ENCODE peak calls at places on chromosomes 5 and 9, in five cellular contexts. One of them, this sample, is unnamed. For H3K4me1, the result is how much of the 10 kb centered on the place peaks cover.

GRCh38 chr9:113511856-113512761 is 48.6 kb downstream of the RGS3 start:
- DNase-seq in uterus: no peak
- DNase-seq in GM23338: no peak
- DNase-seq in cardiac muscle cell: no peak
- DNase-seq in aorta: no peak
- DNase-seq in this sample: no peak

GRCh38 chr5:136182618-136183017 is 10.3 kb downstream of the SMIM32 start:
- DNase-seq in GM23338: no peak
- DNase-seq in uterus: no peak
- DNase-seq in aorta: no peak
- DNase-seq in cardiac muscle cell: no peak
- DNase-seq in this sample: no peak

GRCh38 chr5:160263326-160263850 is 34.1 kb downstream of the FABP6 start:
- DNase-seq in GM23338: no peak
- DNase-seq in aorta: no peak
- DNase-seq in uterus: no peak
- DNase-seq in cardiac muscle cell: no peak
- DNase-seq in this sample: no peak

GRCh38 chr5:373710-374602 is 52.4 kb downstream of the AHRR start:
- DNase-seq in cardiac muscle cell: peak
- DNase-seq in GM23338: peak
- DNase-seq in uterus: peak
- DNase-seq in aorta: peak
- DNase-seq in this sample: no peak

GRCh38 chr9:21597284-21597683 is 115.2 kb upstream of the IFNE start:
- DNase-seq in GM23338: no peak
- DNase-seq in uterus: no peak
- DNase-seq in aorta: no peak
- DNase-seq in cardiac muscle cell: no peak
- DNase-seq in this sample: no peak

GRCh38 chr9:137673871-137674270 is 55.1 kb downstream of the EHMT1 start:
- DNase-seq in cardiac muscle cell: peak
- DNase-seq in aorta: no peak
- DNase-seq in uterus: no peak
- DNase-seq in GM23338: no peak
- DNase-seq in this sample: peak

GRCh38 chr5:160083012-160083436 is 36.2 kb downstream of the PWWP2A start:
- DNase-seq in cardiac muscle cell: no peak
- DNase-seq in aorta: no peak
- DNase-seq in GM23338: no peak
- DNase-seq in uterus: no peak
- DNase-seq in this sample: no peak

GRCh38 chr5:56564451-56565223 is 250.7 kb upstream of the MAP3K1 start:
- DNase-seq in uterus: no peak
- DNase-seq in aorta: no peak
- DNase-seq in GM23338: no peak
- DNase-seq in cardiac muscle cell: no peak
- DNase-seq in this sample: no peak

GRCh38 chr9:133117271-133118178 is 3.5 kb downstream of the RALGDS start:
- DNase-seq in aorta: peak
- DNase-seq in uterus: no peak
- DNase-seq in cardiac muscle cell: no peak
- DNase-seq in GM23338: no peak
- DNase-seq in this sample: peak

GRCh38 chr5:179294891-179295777 is 50.1 kb downstream of the ADAMTS2 start:
- DNase-seq in cardiac muscle cell: no peak
- DNase-seq in uterus: no peak
- DNase-seq in GM23338: no peak
- DNase-seq in aorta: peak
- DNase-seq in this sample: peak

GRCh38 chr9:81032831-81033230 is 656.5 kb downstream of the TLE1 start:
- DNase-seq in uterus: no peak
- DNase-seq in cardiac muscle cell: no peak
- DNase-seq in GM23338: no peak
- DNase-seq in aorta: no peak
- DNase-seq in this sample: no peak

GRCh38 chr5:143938230-143938629 is 126.3 kb downstream of the HMHB1 start:
- DNase-seq in uterus: no peak
- DNase-seq in cardiac muscle cell: no peak
- DNase-seq in aorta: no peak
- DNase-seq in GM23338: no peak
- DNase-seq in this sample: no peak

GRCh38 chr5:12668564-12668963 is 764.3 kb upstream of the CTNND2 start:
- DNase-seq in cardiac muscle cell: no peak
- DNase-seq in uterus: no peak
- DNase-seq in aorta: no peak
- DNase-seq in GM23338: peak
- DNase-seq in this sample: no peak

GRCh38 chr9:122329592-122329991 is 41.2 kb upstream of the PTGS1 start:
- DNase-seq in aorta: no peak
- DNase-seq in GM23338: no peak
- DNase-seq in cardiac muscle cell: no peak
- DNase-seq in uterus: no peak
- DNase-seq in this sample: no peak

GRCh38 chr9:33924978-33925797 is 108.2 kb downstream of the UBE2R2 start:
- DNase-seq in GM23338: peak
- DNase-seq in uterus: peak
- DNase-seq in cardiac muscle cell: peak
- DNase-seq in aorta: peak
- DNase-seq in this sample: no peak

GRCh38 chr5:22521521-22521920 is 331.6 kb downstream of the CDH12 start:
- DNase-seq in GM23338: no peak
- DNase-seq in aorta: no peak
- DNase-seq in cardiac muscle cell: no peak
- DNase-seq in uterus: no peak
- DNase-seq in this sample: no peak

GRCh38 chr9:115202960-115203751 is 85.2 kb upstream of the TNC start:
- DNase-seq in GM23338: no peak
- DNase-seq in uterus: peak
- DNase-seq in aorta: no peak
- DNase-seq in cardiac muscle cell: no peak
- DNase-seq in this sample: peak

GRCh38 chr9:72674961-72675360 is 153.6 kb downstream of the TMC1 start:
- DNase-seq in uterus: no peak
- DNase-seq in cardiac muscle cell: no peak
- DNase-seq in GM23338: no peak
- DNase-seq in aorta: no peak
- DNase-seq in this sample: no peak

GRCh38 chr5:65818592-65818991 is 96.6 kb downstream of the NLN start:
- DNase-seq in cardiac muscle cell: no peak
- DNase-seq in aorta: no peak
- DNase-seq in GM23338: no peak
- DNase-seq in uterus: no peak
- DNase-seq in this sample: no peak

DNA sequence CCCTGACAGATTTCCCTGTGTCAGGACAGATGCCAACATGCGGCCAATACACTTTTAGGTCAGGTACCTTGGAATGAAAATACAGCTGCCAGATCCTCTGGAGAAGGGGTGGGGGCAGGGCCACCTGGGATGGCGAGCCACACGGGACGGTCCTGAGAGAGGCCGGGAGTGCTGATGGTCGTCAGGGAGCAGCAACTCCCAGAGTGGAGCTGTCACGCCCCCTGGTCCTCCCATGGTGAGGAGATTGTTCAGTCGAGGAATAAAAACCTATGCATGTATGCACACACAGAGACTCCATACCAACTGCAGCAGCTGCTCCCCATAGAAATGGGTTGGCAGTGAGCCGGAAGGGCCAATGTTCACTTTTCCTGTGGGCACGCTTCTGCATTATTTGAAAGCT is 45.1 kb upstream of the SEMA4D start:
- DNase-seq in aorta: no peak
- DNase-seq in uterus: no peak
- DNase-seq in GM23338: no peak
- DNase-seq in cardiac muscle cell: no peak
- DNase-seq in this sample: no peak
- H3K4me3 ChIP-seq in aorta: no peak
- H3K4me3 ChIP-seq in uterus: no peak
- H3K4me3 ChIP-seq in GM23338: no peak
- H3K4me3 ChIP-seq in cardiac muscle cell: no peak
- H3K4me3 ChIP-seq in this sample: no peak

GRCh38 chr9:99588747-99589146 is 232.9 kb upstream of the NR4A3 start:
- DNase-seq in GM23338: no peak
- DNase-seq in aorta: no peak
- DNase-seq in uterus: no peak
- DNase-seq in cardiac muscle cell: no peak
- DNase-seq in this sample: no peak

GRCh38 chr9:99588299-99588698 is 233.4 kb upstream of the NR4A3 start:
- DNase-seq in aorta: no peak
- DNase-seq in cardiac muscle cell: no peak
- DNase-seq in GM23338: no peak
- DNase-seq in uterus: no peak
- DNase-seq in this sample: no peak

GRCh38 chr9:99592834-99593584 is 228.7 kb upstream of the NR4A3 start:
- DNase-seq in aorta: no peak
- DNase-seq in cardiac muscle cell: no peak
- DNase-seq in uterus: no peak
- DNase-seq in GM23338: no peak
- DNase-seq in this sample: no peak

GRCh38 chr9:99591770-99592169 is 229.9 kb upstream of the NR4A3 start:
- DNase-seq in uterus: no peak
- DNase-seq in aorta: no peak
- DNase-seq in GM23338: no peak
- DNase-seq in cardiac muscle cell: no peak
- DNase-seq in this sample: no peak

GRCh38 chr9:99590879-99591278 is 230.8 kb upstream of the NR4A3 start:
- DNase-seq in GM23338: no peak
- DNase-seq in aorta: no peak
- DNase-seq in cardiac muscle cell: no peak
- DNase-seq in uterus: no peak
- DNase-seq in this sample: no peak
- H3K4me1 ChIP-seq in GM23338: under half
- H3K4me1 ChIP-seq in aorta: under half
- H3K4me1 ChIP-seq in cardiac muscle cell: under half
- H3K4me1 ChIP-seq in uterus: under half
- H3K4me1 ChIP-seq in this sample: under half

GRCh38 chr9:90870646-90871326 is 69.2 kb downstream of the SYK start:
- DNase-seq in aorta: no peak
- DNase-seq in uterus: peak
- DNase-seq in cardiac muscle cell: peak
- DNase-seq in GM23338: peak
- DNase-seq in this sample: no peak
- H3K27ac ChIP-seq in aorta: no peak
- H3K27ac ChIP-seq in uterus: no peak
- H3K27ac ChIP-seq in cardiac muscle cell: no peak
- H3K27ac ChIP-seq in GM23338: no peak
- H3K27ac ChIP-seq in this sample: no peak

GRCh38 chr9:108475813-108476212 is 380.0 kb downstream of the ACTL7B start:
- DNase-seq in GM23338: no peak
- DNase-seq in aorta: no peak
- DNase-seq in uterus: no peak
- DNase-seq in cardiac muscle cell: no peak
- DNase-seq in this sample: no peak

GRCh38 chr9:108477538-108478006 is 378.2 kb downstream of the ACTL7B start:
- DNase-seq in GM23338: no peak
- DNase-seq in uterus: no peak
- DNase-seq in aorta: no peak
- DNase-seq in cardiac muscle cell: no peak
- DNase-seq in this sample: no peak

GRCh38 chr9:108476574-108476973 is 379.2 kb downstream of the ACTL7B start:
- DNase-seq in GM23338: no peak
- DNase-seq in cardiac muscle cell: no peak
- DNase-seq in aorta: no peak
- DNase-seq in uterus: no peak
- DNase-seq in this sample: no peak

GRCh38 chr9:108473209-108474112 is 382.3 kb downstream of the ACTL7B start:
- DNase-seq in cardiac muscle cell: no peak
- DNase-seq in GM23338: no peak
- DNase-seq in uterus: peak
- DNase-seq in aorta: no peak
- DNase-seq in this sample: no peak

GRCh38 chr9:108474356-108474755 is 381.4 kb downstream of the ACTL7B start:
- DNase-seq in uterus: no peak
- DNase-seq in GM23338: no peak
- DNase-seq in aorta: no peak
- DNase-seq in cardiac muscle cell: no peak
- DNase-seq in this sample: no peak
- H3K4me3 ChIP-seq in uterus: no peak
- H3K4me3 ChIP-seq in GM23338: no peak
- H3K4me3 ChIP-seq in aorta: no peak
- H3K4me3 ChIP-seq in cardiac muscle cell: no peak
- H3K4me3 ChIP-seq in this sample: no peak

GRCh38 chr5:142445266-142445665 is 120.4 kb upstream of the SPRY4 start:
- DNase-seq in uterus: no peak
- DNase-seq in cardiac muscle cell: no peak
- DNase-seq in GM23338: no peak
- DNase-seq in aorta: no peak
- DNase-seq in this sample: no peak

GRCh38 chr5:142438573-142438972 is 113.8 kb upstream of the SPRY4 start:
- DNase-seq in uterus: no peak
- DNase-seq in GM23338: no peak
- DNase-seq in cardiac muscle cell: no peak
- DNase-seq in aorta: no peak
- DNase-seq in this sample: no peak

GRCh38 chr5:142439208-142439607 is 114.4 kb upstream of the SPRY4 start:
- DNase-seq in uterus: no peak
- DNase-seq in aorta: no peak
- DNase-seq in cardiac muscle cell: no peak
- DNase-seq in GM23338: no peak
- DNase-seq in this sample: no peak

GRCh38 chr5:142437563-142437962 is 112.7 kb upstream of the SPRY4 start:
- DNase-seq in GM23338: no peak
- DNase-seq in uterus: no peak
- DNase-seq in aorta: no peak
- DNase-seq in cardiac muscle cell: no peak
- DNase-seq in this sample: no peak

DNA sequence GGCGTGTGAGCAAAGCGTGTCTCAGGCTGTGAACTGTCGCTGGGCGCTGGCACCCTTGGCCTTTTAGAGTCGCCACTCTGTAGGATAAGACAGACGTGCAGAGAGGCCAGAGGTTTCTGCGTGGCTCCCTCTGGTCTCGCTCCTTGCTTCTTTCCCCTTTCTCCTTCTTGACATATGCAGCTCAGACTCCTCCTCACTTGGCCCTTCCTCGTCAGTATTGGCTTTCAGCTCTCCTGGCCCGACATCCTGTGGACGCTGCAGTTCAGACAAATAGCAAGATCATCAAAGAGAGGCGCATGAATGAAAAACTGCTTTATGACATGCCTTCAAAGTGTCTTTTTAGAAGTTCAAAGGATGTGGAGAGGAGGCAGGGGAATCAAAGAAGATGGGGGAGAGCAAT is 116.8 kb upstream of the SPRY4 start:
- DNase-seq in uterus: peak
- DNase-seq in cardiac muscle cell: no peak
- DNase-seq in GM23338: no peak
- DNase-seq in aorta: no peak
- DNase-seq in this sample: peak
- H3K4me1 ChIP-seq in uterus: under half
- H3K4me1 ChIP-seq in cardiac muscle cell: under half
- H3K4me1 ChIP-seq in GM23338: under half
- H3K4me1 ChIP-seq in aorta: under half
- H3K4me1 ChIP-seq in this sample: under half

GRCh38 chr9:16262467-16263261 is 607.8 kb downstream of the BNC2 start:
- DNase-seq in GM23338: no peak
- DNase-seq in uterus: no peak
- DNase-seq in aorta: no peak
- DNase-seq in cardiac muscle cell: no peak
- DNase-seq in this sample: no peak
- H3K27ac ChIP-seq in GM23338: no peak
- H3K27ac ChIP-seq in uterus: no peak
- H3K27ac ChIP-seq in aorta: no peak
- H3K27ac ChIP-seq in cardiac muscle cell: no peak
- H3K27ac ChIP-seq in this sample: no peak